ENCODE peak calls at places on chromosomes 11 and 22, in four cellular contexts. Q is effector CD4-positive, alpha-beta T cell; W is kidney tubule cell; I is stimulated activated CD4-positive, alpha-beta T cell treated with anti-CD3 and anti-CD28 coated beads, Interleukin-4, amount 100 ng/mL, for 1 hour. H is an unnamed sample.

GRCh38 chr22:39180566-39180965 is 28.1 kb upstream of the CBX7 start:
- DNase-seq in Q (no peak), W (no peak), I (no peak), H (no peak)

GRCh38 chr22:27801197-27801615 is 350 bp downstream of the MN1 start:
- DNase-seq in Q (peak), W (peak), I (peak), H (no peak)

GRCh38 chr11:97290444-97291041 is 900.7 kb downstream of the JRKL start:
- DNase-seq in Q (no peak), W (no peak), I (no peak), H (no peak)

GRCh38 chr11:111019931-111020381 is 225.6 kb upstream of the POU2AF2 start:
- DNase-seq in Q (no peak), W (no peak), I (no peak), H (no peak)

GRCh38 chr11:83064011-83064410 is 7.7 kb downstream of the RAB30 start:
- DNase-seq in Q (no peak), W (no peak), I (no peak), H (no peak)

GRCh38 chr22:27011131-27011530 is 353.7 kb downstream of the MIAT start:
- DNase-seq in Q (no peak), W (no peak), I (no peak), H (no peak)

GRCh38 chr11:40797981-40798380 is 661.5 kb downstream of the LRRC4C start:
- DNase-seq in Q (no peak), W (peak), I (no peak), H (peak)

GRCh38 chr11:124743050-124743449 is 3.3 kb downstream of the NRGN start:
- DNase-seq in Q (no peak), W (no peak), I (no peak), H (no peak)

GRCh38 chr22:20549232-20549841 is 41.9 kb downstream of the MED15 start:
- DNase-seq in Q (peak), W (no peak), I (peak), H (no peak)

GRCh38 chr11:36304349-36304748 is 8.3 kb downstream of the PRR5L start:
- DNase-seq in Q (no peak), W (peak), I (no peak), H (no peak)

GRCh38 chr22:32265882-32266767 is 11.0 kb upstream of the SLC5A4 start:
- DNase-seq in Q (peak), W (peak), I (peak), H (peak)

GRCh38 chr11:128341280-128341679 is 246.1 kb downstream of the ETS1 start:
- DNase-seq in Q (peak), W (no peak), I (peak), H (no peak)

GRCh38 chr11:112280268-112281126 is 19.8 kb upstream of the PLET1 start:
- DNase-seq in Q (peak), W (peak), I (peak), H (peak)

GRCh38 chr11:67617243-67617953 is 10.7 kb downstream of the NDUFV1 start:
- DNase-seq in Q (no peak), W (no peak), I (no peak), H (no peak)

GRCh38 chr11:79342686-79343085 is 98.1 kb downstream of the TENM4 start:
- DNase-seq in Q (no peak), W (no peak), I (no peak), H (no peak)

GRCh38 chr11:124920870-124921609 is 2.0 kb downstream of the HEPN1 start:
- DNase-seq in Q (peak), W (peak), I (peak), H (no peak)

GRCh38 chr11:120517390-120518315 is 6.1 kb downstream of the GRIK4 start:
- DNase-seq in Q (no peak), W (no peak), I (no peak), H (no peak)

H was measured in SW 1271.